ENCODE peak calls at places on chromosomes 13 and 19, in six cellular contexts. One of them, this sample, is unnamed.

GRCh38 chr19:43997631-43998290 is 5.0 kb upstream of the ZNF230 start:
- DNase-seq in transverse colon: no peak
- DNase-seq in SK-N-SH: no peak
- DNase-seq in HCT116: no peak
- DNase-seq in GM23338: peak; percentile 28
- DNase-seq in stomach: no peak
- DNase-seq in this sample: no peak

GRCh38 chr19:43430142-43430710 is 15.5 kb downstream of the TEX101 start:
- DNase-seq in GM23338: peak; percentile 75
- DNase-seq in SK-N-SH: no peak
- DNase-seq in HCT116: no peak
- DNase-seq in transverse colon: peak; percentile 28
- DNase-seq in stomach: no peak
- DNase-seq in this sample: no peak

GRCh38 chr13:92355213-92355612 is 871.4 kb upstream of the GPC6 start:
- DNase-seq in GM23338: peak; percentile 66
- DNase-seq in transverse colon: peak; percentile 25
- DNase-seq in SK-N-SH: peak; percentile 20
- DNase-seq in HCT116: no peak
- DNase-seq in stomach: no peak
- DNase-seq in this sample: no peak

GRCh38 chr19:33759356-33759755 is 37.3 kb upstream of the KCTD15 start:
- DNase-seq in GM23338: no peak
- DNase-seq in stomach: no peak
- DNase-seq in SK-N-SH: no peak
- DNase-seq in HCT116: no peak
- DNase-seq in transverse colon: no peak
- DNase-seq in this sample: no peak

GRCh38 chr13:61202042-61202441 is 213.6 kb downstream of the PCDH20 start:
- DNase-seq in SK-N-SH: no peak
- DNase-seq in stomach: no peak
- DNase-seq in GM23338: peak; percentile 72
- DNase-seq in transverse colon: no peak
- DNase-seq in HCT116: no peak
- DNase-seq in this sample: no peak

GRCh38 chr13:69565334-69565733 is 542.3 kb upstream of the ATXN8OS start:
- DNase-seq in GM23338: peak; percentile 80
- DNase-seq in HCT116: peak; percentile 49
- DNase-seq in stomach: no peak
- DNase-seq in transverse colon: peak; percentile 12
- DNase-seq in SK-N-SH: peak; percentile 22
- DNase-seq in this sample: no peak

GRCh38 chr19:13463296-13463695 is 43.0 kb downstream of the CACNA1A start:
- DNase-seq in GM23338: peak; percentile 76
- DNase-seq in SK-N-SH: no peak
- DNase-seq in transverse colon: no peak
- DNase-seq in stomach: no peak
- DNase-seq in HCT116: no peak
- DNase-seq in this sample: no peak

GRCh38 chr13:82627183-82627582 is 1255.1 kb downstream of the SLITRK1 start:
- DNase-seq in GM23338: no peak
- DNase-seq in stomach: no peak
- DNase-seq in transverse colon: no peak
- DNase-seq in HCT116: no peak
- DNase-seq in SK-N-SH: no peak
- DNase-seq in this sample: no peak

GRCh38 chr13:23440821-23441608 is 7.5 kb upstream of the SACS start:
- DNase-seq in SK-N-SH: no peak
- DNase-seq in HCT116: no peak
- DNase-seq in GM23338: no peak
- DNase-seq in stomach: no peak
- DNase-seq in transverse colon: no peak
- DNase-seq in this sample: no peak

DNA sequence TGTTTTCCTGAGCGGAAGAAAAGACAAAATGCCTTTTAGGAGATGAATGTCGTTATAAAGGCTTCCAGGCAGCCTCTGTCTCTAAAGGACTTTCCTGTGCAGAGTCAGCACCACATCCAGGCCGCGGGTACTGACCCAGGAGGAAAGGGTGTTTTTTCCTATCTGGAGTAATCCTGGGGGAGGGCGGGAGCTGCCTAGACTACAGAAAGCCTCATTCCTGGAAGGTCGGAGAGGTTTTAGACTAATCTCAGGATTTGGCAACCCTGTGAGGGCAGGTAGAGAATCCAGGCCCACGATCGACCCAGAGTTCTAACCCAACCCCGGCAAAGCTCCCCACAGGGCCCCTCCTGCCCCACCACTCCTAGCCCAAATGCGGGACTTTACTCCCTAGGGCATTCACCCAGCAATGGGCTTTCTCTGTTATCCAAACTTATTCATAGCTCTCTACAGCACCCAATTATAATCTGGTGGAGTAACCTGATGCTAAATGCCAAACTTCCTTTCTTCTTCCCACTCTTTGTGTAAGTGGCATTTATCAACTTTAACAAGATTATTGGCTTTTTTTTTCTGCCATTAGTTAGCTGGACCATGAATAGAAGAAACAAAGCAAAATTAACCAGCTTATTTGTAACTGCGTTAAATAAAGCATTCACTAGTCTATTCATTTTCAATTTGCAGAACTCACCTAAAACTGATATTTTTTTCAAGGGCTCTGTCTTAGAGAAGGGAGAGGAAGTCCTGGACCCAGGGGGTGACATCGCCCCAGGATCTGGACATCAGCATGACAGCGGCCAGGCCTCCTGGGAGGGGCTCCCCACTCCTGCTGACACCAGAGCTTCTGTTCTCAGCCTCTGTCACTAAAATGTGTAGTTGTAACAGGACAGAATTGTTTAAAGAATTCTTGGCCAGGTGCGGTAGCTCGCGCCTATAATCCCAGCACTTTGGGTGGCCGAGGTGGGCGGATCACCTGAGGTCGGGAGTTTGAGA is 1.4 kb downstream of the FAM124A start:
- DNase-seq in SK-N-SH: no peak
- DNase-seq in GM23338: peak; percentile 43
- DNase-seq in stomach: no peak
- DNase-seq in HCT116: no peak
- DNase-seq in transverse colon: no peak
- DNase-seq in this sample: no peak
- H3K4me3 ChIP-seq in SK-N-SH: peak overlapping the region; percentile 79
- H3K4me3 ChIP-seq in GM23338: peak overlapping the region; percentile 78
- H3K4me3 ChIP-seq in stomach: peak overlapping the region; percentile 82
- H3K4me3 ChIP-seq in HCT116: peak overlapping the region; percentile 73
- H3K4me3 ChIP-seq in transverse colon: peak overlapping the region; percentile 48
- H3K4me3 ChIP-seq in this sample: peak overlapping the region; percentile 68

GRCh38 chr13:46104868-46105267 is at the start of gene CPB2:
- DNase-seq in HCT116: no peak
- DNase-seq in stomach: no peak
- DNase-seq in GM23338: no peak
- DNase-seq in SK-N-SH: no peak
- DNase-seq in transverse colon: no peak
- DNase-seq in this sample: no peak
- TF ChIP-seq POLR2AphosphoS5 in HCT116: no peak
- TF ChIP-seq POLR2AphosphoS5 in stomach: no peak
- TF ChIP-seq POLR2AphosphoS5 in GM23338: no peak
- TF ChIP-seq POLR2AphosphoS5 in SK-N-SH: no peak
- TF ChIP-seq POLR2AphosphoS5 in transverse colon: no peak
- TF ChIP-seq POLR2AphosphoS5 in this sample: no peak

GRCh38 chr19:3239367-3239766 is 14.9 kb downstream of the CELF5 start:
- DNase-seq in GM23338: no peak
- DNase-seq in HCT116: no peak
- DNase-seq in stomach: no peak
- DNase-seq in SK-N-SH: no peak
- DNase-seq in transverse colon: no peak
- DNase-seq in this sample: no peak

GRCh38 chr19:3233831-3234230 is 9.4 kb downstream of the CELF5 start:
- DNase-seq in stomach: no peak
- DNase-seq in HCT116: no peak
- DNase-seq in SK-N-SH: no peak
- DNase-seq in GM23338: peak; percentile 56
- DNase-seq in transverse colon: no peak
- DNase-seq in this sample: no peak

GRCh38 chr19:3234800-3235199 is 10.3 kb downstream of the CELF5 start:
- DNase-seq in SK-N-SH: peak; percentile 52
- DNase-seq in transverse colon: no peak
- DNase-seq in GM23338: peak; percentile 68
- DNase-seq in HCT116: no peak
- DNase-seq in stomach: no peak
- DNase-seq in this sample: no peak

GRCh38 chr19:3236272-3236671 is 11.8 kb downstream of the CELF5 start:
- DNase-seq in SK-N-SH: no peak
- DNase-seq in stomach: no peak
- DNase-seq in HCT116: no peak
- DNase-seq in transverse colon: no peak
- DNase-seq in GM23338: no peak
- DNase-seq in this sample: no peak

GRCh38 chr19:3238066-3238561 is 13.7 kb downstream of the CELF5 start:
- DNase-seq in GM23338: no peak
- DNase-seq in SK-N-SH: no peak
- DNase-seq in HCT116: no peak
- DNase-seq in transverse colon: no peak
- DNase-seq in stomach: no peak
- DNase-seq in this sample: no peak
- H3K4me3 ChIP-seq in GM23338: no peak overlapping the region
- H3K4me3 ChIP-seq in SK-N-SH: no peak overlapping the region
- H3K4me3 ChIP-seq in HCT116: no peak overlapping the region
- H3K4me3 ChIP-seq in transverse colon: no peak overlapping the region
- H3K4me3 ChIP-seq in stomach: no peak overlapping the region
- H3K4me3 ChIP-seq in this sample: no peak overlapping the region

GRCh38 chr13:112942689-112943308 is 26.2 kb upstream of the MCF2L start:
- DNase-seq in stomach: peak; percentile 99
- DNase-seq in SK-N-SH: peak; percentile 93
- DNase-seq in HCT116: peak; percentile 91
- DNase-seq in GM23338: peak; percentile 99
- DNase-seq in transverse colon: peak; percentile 99
- DNase-seq in this sample: peak; percentile 97
- TF ChIP-seq POLR2AphosphoS5 in stomach: no peak
- TF ChIP-seq POLR2AphosphoS5 in SK-N-SH: no peak
- TF ChIP-seq POLR2AphosphoS5 in HCT116: no peak
- TF ChIP-seq POLR2AphosphoS5 in GM23338: no peak
- TF ChIP-seq POLR2AphosphoS5 in transverse colon: no peak
- TF ChIP-seq POLR2AphosphoS5 in this sample: no peak

GRCh38 chr19:1274852-1275259 is 474 bp upstream of the FAM174C start:
- DNase-seq in HCT116: no peak
- DNase-seq in stomach: no peak
- DNase-seq in transverse colon: no peak
- DNase-seq in GM23338: peak; percentile 65
- DNase-seq in SK-N-SH: peak; percentile 56
- DNase-seq in this sample: no peak

GRCh38 chr19:1274081-1274851 is 1.1 kb upstream of the FAM174C start:
- DNase-seq in GM23338: no peak
- DNase-seq in SK-N-SH: no peak
- DNase-seq in transverse colon: no peak
- DNase-seq in HCT116: no peak
- DNase-seq in stomach: no peak
- DNase-seq in this sample: peak; percentile 90

GRCh38 chr19:1276620-1277007 is 1.3 kb downstream of the FAM174C start:
- DNase-seq in transverse colon: peak; percentile 71
- DNase-seq in GM23338: no peak
- DNase-seq in stomach: no peak
- DNase-seq in HCT116: no peak
- DNase-seq in SK-N-SH: no peak
- DNase-seq in this sample: peak; percentile 86

GRCh38 chr19:1275976-1276619 is 768 bp downstream of the FAM174C start:
- DNase-seq in transverse colon: no peak
- DNase-seq in HCT116: no peak
- DNase-seq in GM23338: no peak
- DNase-seq in SK-N-SH: no peak
- DNase-seq in stomach: no peak
- DNase-seq in this sample: no peak

GRCh38 chr19:1275260-1275975 is at the start of gene FAM174C:
- DNase-seq in stomach: peak; percentile 96
- DNase-seq in GM23338: peak; percentile 98
- DNase-seq in SK-N-SH: peak; percentile 97
- DNase-seq in HCT116: peak; percentile 93
- DNase-seq in transverse colon: peak; percentile 96
- DNase-seq in this sample: peak; percentile 98
- H3K4me3 ChIP-seq in stomach: peak within 1 kb of the TSS; percentile 76
- H3K4me3 ChIP-seq in GM23338: peak within 1 kb of the TSS; percentile 88
- H3K4me3 ChIP-seq in SK-N-SH: peak within 1 kb of the TSS; percentile 76
- H3K4me3 ChIP-seq in HCT116: peak within 1 kb of the TSS; percentile 84
- H3K4me3 ChIP-seq in transverse colon: peak within 1 kb of the TSS; percentile 58
- H3K4me3 ChIP-seq in this sample: peak within 1 kb of the TSS; percentile 66

DNA sequence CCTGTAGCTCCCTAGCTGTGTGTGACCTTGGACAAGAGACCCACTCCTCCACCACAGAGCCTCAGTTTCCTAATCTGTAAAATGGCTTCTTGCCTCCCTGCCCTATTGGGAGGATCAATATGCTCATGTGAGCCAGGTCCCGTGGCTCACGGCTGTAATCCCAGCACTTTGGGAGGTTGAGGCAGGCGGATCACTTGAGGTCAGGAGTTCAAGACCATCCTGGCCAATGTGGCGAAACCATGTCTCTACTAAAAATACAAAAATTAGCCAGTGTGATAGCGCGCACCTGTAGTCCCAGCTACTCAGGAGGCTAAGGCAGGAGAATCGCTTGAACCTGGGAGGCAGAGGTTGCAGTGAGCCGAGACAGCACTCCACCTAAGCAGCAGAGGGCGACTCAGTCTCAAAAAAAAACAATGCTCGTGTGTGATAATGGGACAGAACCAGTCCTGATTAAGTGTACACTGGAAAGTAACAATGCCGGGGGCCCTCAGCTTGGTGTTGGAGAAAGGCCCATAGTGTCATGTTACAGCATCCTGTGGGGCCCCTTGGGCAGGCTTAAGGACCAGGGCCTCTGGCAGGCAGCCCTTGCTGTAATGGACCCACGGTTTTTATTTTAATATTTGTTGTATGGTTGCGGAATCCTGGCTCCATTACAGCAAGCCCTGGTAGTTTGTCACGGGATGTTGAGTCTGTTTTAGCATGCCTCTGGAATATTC is 6.8 kb downstream of the RPS11 start:
- DNase-seq in HCT116: peak; percentile 54
- DNase-seq in stomach: peak; percentile 51
- DNase-seq in transverse colon: peak; percentile 43
- DNase-seq in GM23338: peak; percentile 58
- DNase-seq in SK-N-SH: peak; percentile 64
- DNase-seq in this sample: no peak
- TF ChIP-seq POLR2AphosphoS5 in HCT116: no peak
- TF ChIP-seq POLR2AphosphoS5 in stomach: no peak
- TF ChIP-seq POLR2AphosphoS5 in transverse colon: no peak
- TF ChIP-seq POLR2AphosphoS5 in GM23338: no peak
- TF ChIP-seq POLR2AphosphoS5 in SK-N-SH: no peak
- TF ChIP-seq POLR2AphosphoS5 in this sample: no peak

This sample was measured in spleen.